ENCODE peak calls at places on chromosome 4, in ten cellular contexts. F is NB4, H is tibial nerve, C is gastrocnemius medialis, P is uterus, V is body of pancreas, I is H54, X is testis, A is A549, O is GM12878. U is an unnamed sample.

GRCh38 chr4:1297023-1297395 is 7.3 kb downstream of the MAEA start:
- DNase-seq in A (no peak), C (no peak), H (no peak), I (no peak), O (no peak), F (no peak), V (no peak), P (no peak), X (no peak), U (no peak)

GRCh38 chr4:16225139-16225538 is 1.1 kb downstream of the TAPT1 start:
- DNase-seq in F (peak; percentile 58), C (no peak), H (no peak), X (no peak), A (no peak), I (no peak), P (no peak), O (no peak), V (no peak), U (peak; percentile 72)

GRCh38 chr4:152807294-152807829 is 27.6 kb downstream of the ARFIP1 start:
- DNase-seq in A (no peak), C (no peak), X (no peak), I (no peak), P (no peak), O (peak; percentile 9), F (peak; percentile 7), V (no peak), H (no peak), U (no peak)

GRCh38 chr4:3041192-3042142 is 32.9 kb downstream of the HTT-AS start:
- DNase-seq in A (no peak), H (peak; percentile 33), F (peak; percentile 91), C (peak; percentile 71), O (no peak), X (peak; percentile 62), I (no peak), V (peak; percentile 46), P (no peak), U (peak; percentile 52)

GRCh38 chr4:82692101-82692780 is 106.4 kb downstream of the SCD5 start:
- DNase-seq in I (no peak), O (no peak), H (no peak), V (no peak), F (no peak), A (no peak), C (no peak), X (no peak), P (no peak), U (no peak)

GRCh38 chr4:26793750-26794149 is 66.9 kb upstream of the STIM2 start:
- DNase-seq in C (no peak), X (no peak), O (no peak), I (no peak), V (no peak), F (no peak), P (no peak), A (no peak), H (no peak), U (peak; percentile 11)

GRCh38 chr4:178577933-178578332 is 1135.7 kb upstream of the AGA start:
- DNase-seq in A (no peak), H (no peak), P (no peak), F (peak; percentile 21), I (no peak), X (peak; percentile 32), V (no peak), O (no peak), C (no peak), U (peak; percentile 1)

GRCh38 chr4:89724716-89725115 is 112.2 kb downstream of the SNCA start:
- DNase-seq in V (no peak), C (no peak), I (no peak), O (no peak), P (no peak), H (no peak), X (no peak), F (no peak), A (no peak), U (no peak)

GRCh38 chr4:2322801-2323200 is 60.9 kb upstream of the MXD4 start:
- DNase-seq in O (no peak), A (no peak), I (no peak), H (no peak), X (no peak), V (no peak), F (no peak), P (no peak), C (no peak), U (no peak)

GRCh38 chr4:21769404-21770147 is 179.0 kb downstream of the KCNIP4 start:
- DNase-seq in F (no peak), C (no peak), H (no peak), P (no peak), A (no peak), O (no peak), X (no peak), V (no peak), I (no peak), U (peak; percentile 3)

GRCh38 chr4:123891901-123892300 is 495.3 kb downstream of the SPRY1 start:
- DNase-seq in O (no peak), H (no peak), P (no peak), A (no peak), F (no peak), X (no peak), C (no peak), V (no peak), I (no peak), U (no peak)
- TF ChIP-seq POLR2A in O (no peak), H (no peak), P (no peak), A (no peak), F (no peak), X (no peak), C (no peak), V (no peak), I (no peak), U (no peak)

GRCh38 chr4:92304636-92305035 is 870 bp downstream of the GRID2 start:
- DNase-seq in X (peak; percentile 14), O (no peak), I (no peak), P (no peak), V (no peak), H (no peak), A (no peak), F (no peak), C (no peak), U (no peak)

GRCh38 chr4:92305878-92306520 is 2.2 kb downstream of the GRID2 start:
- DNase-seq in I (no peak), C (no peak), A (no peak), H (no peak), P (no peak), X (peak; percentile 19), V (no peak), F (no peak), O (no peak), U (no peak)

GRCh38 chr4:92303621-92304027 is at the start of gene GRID2:
- DNase-seq in O (no peak), F (no peak), C (no peak), X (peak; percentile 23), H (no peak), V (no peak), P (no peak), I (no peak), A (peak; percentile 1), U (no peak)

GRCh38 chr4:92304073-92304472 is 307 bp downstream of the GRID2 start:
- DNase-seq in H (no peak), F (no peak), V (no peak), O (no peak), I (no peak), X (no peak), P (no peak), A (no peak), C (no peak), U (no peak)

GRCh38 chr4:92305148-92305877 is 1.5 kb downstream of the GRID2 start:
- DNase-seq in P (no peak), H (no peak), I (no peak), O (no peak), C (no peak), X (peak; percentile 71), A (peak; percentile 10), V (peak; percentile 46), F (no peak), U (peak; percentile 1)
- TF ChIP-seq POLR2A in P (no peak), H (no peak), I (no peak), O (no peak), C (no peak), X (no peak), A (no peak), V (no peak), F (no peak), U (no peak)

GRCh38 chr4:24913099-24913445 is 230 bp upstream of the CCDC149 start:
- DNase-seq in I (no peak), X (peak; percentile 19), P (no peak), H (no peak), V (no peak), F (no peak), O (no peak), A (no peak), C (no peak), U (no peak)

GRCh38 chr4:24915121-24915922 is 2.5 kb upstream of the CCDC149 start:
- DNase-seq in H (no peak), C (no peak), I (no peak), V (peak; percentile 21), A (no peak), X (peak; percentile 21), P (no peak), O (no peak), F (no peak), U (no peak)

GRCh38 chr4:24914460-24914859 is 1.6 kb upstream of the CCDC149 start:
- DNase-seq in F (no peak), P (no peak), O (no peak), X (no peak), I (no peak), V (no peak), C (no peak), A (no peak), H (no peak), U (no peak)

GRCh38 chr4:24910504-24910903 is 2.3 kb downstream of the CCDC149 start:
- DNase-seq in H (no peak), O (no peak), C (no peak), A (no peak), I (no peak), F (no peak), P (no peak), V (no peak), X (no peak), U (no peak)

DNA sequence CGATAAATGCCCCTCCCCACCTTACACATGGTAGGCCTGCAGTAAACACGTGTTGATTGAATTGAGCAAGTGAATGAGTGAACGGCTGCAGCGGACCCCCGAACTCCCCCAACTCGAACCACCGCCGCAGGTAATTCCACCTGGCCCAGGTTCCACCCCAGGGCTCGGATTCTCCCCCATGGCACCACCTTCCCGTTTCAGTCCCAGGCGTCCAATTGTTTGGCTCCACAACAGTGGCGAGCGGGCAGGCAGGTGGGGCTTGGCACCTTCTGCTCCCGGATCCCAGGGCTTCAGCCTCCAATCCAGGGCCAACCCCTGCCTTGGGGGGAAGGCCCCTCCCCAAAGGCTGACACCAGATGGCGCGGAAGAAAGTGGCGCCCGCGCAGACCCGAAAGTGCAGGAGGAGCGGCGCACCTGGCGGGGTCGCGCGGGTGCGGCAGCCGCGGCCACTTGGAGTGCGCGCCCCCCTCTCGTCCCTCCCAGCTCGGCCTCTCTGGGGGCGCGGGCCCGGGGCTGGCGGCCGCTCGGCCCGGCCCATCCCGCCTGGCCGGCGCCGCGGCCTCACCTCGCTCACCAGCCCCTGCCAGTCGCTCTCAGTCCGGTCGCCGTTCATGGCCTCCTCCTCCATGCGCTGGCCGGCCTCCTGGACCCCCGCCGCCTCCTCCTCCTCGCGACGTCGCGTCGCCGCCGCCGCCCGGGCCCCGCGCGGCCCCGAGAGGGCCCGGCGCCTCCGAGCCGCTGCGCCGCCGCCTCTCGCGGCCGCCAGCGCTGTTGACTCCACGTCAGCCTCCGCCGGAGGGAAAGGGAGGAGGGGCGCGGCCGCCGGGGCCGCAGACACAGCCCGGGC is at the start of gene CCDC149:
- DNase-seq in I (peak; percentile 25), A (peak; percentile 64), C (peak; percentile 21), P (peak; percentile 68), V (peak; percentile 95), O (no peak), H (no peak), X (peak; percentile 64), F (no peak), U (no peak)
- TF ChIP-seq POLR2A in I (peak; percentile 61), A (peak; percentile 32), C (peak; percentile 49), P (peak; percentile 37), V (peak; percentile 94), O (no peak), H (peak; percentile 38), X (no peak), F (no peak), U (no peak)

GRCh38 chr4:13611283-13611842 is 16.2 kb downstream of the BOD1L1 start:
- DNase-seq in V (no peak), P (no peak), F (no peak), I (no peak), C (no peak), O (peak; percentile 52), H (no peak), A (no peak), X (no peak), U (no peak)
- TF ChIP-seq POLR2A in V (no peak), P (no peak), F (no peak), I (no peak), C (no peak), O (peak; percentile 66), H (no peak), A (no peak), X (no peak), U (no peak)

U was measured in erythroblast.